ENCODE peak calls at places on chromosome 1, in four cellular contexts. I is tibial nerve, P is lower lobe of right lung, C is SJCRH30. R is an unnamed sample. For H3K4me1 and H3K36me3, the result is how much of the 10 kb centered on the place peaks cover.

GRCh38 chr1:70487910-70488665 is 77.0 kb downstream of the CTH start:
- DNase-seq in I (no peak), C (peak), P (no peak), R (peak)

GRCh38 chr1:11320153-11320936 is 47.3 kb downstream of the UBIAD1 start:
- DNase-seq in C (peak), I (no peak), P (no peak), R (peak)

GRCh38 chr1:28392027-28392652 is 22.6 kb downstream of the PHACTR4 start:
- DNase-seq in C (no peak), P (no peak), I (no peak), R (no peak)

GRCh38 chr1:89254658-89255287 is 17.9 kb downstream of the GBP5 start:
- DNase-seq in P (no peak), C (no peak), I (no peak), R (no peak)

GRCh38 chr1:46690931-46691411 is 19.3 kb downstream of the TEX38 start:
- DNase-seq in C (no peak), P (no peak), I (no peak), R (no peak)

GRCh38 chr1:248821101-248821500 is 4.6 kb downstream of the SH3BP5L start:
- DNase-seq in P (no peak), I (no peak), C (no peak), R (no peak)

GRCh38 chr1:8880068-8880676 is 1.7 kb upstream of the ENO1 start:
- DNase-seq in I (peak), C (no peak), P (no peak), R (no peak)

GRCh38 chr1:40270152-40270834 is 12.3 kb downstream of the ZMPSTE24 start:
- DNase-seq in P (no peak), C (no peak), I (no peak), R (no peak)

GRCh38 chr1:58982259-58982998 is 198.6 kb upstream of the JUN start:
- DNase-seq in P (no peak), I (no peak), C (peak), R (peak)

GRCh38 chr1:14742181-14742980 is 143.9 kb downstream of the KAZN start:
- DNase-seq in C (no peak), P (no peak), I (no peak), R (no peak)

GRCh38 chr1:167359295-167359694 is 138.6 kb downstream of the POU2F1 start:
- DNase-seq in P (no peak), I (no peak), C (no peak), R (no peak)

GRCh38 chr1:153538315-153538821 is 2.4 kb downstream of the S100A5 start:
- DNase-seq in I (no peak), C (no peak), P (no peak), R (peak)

GRCh38 chr1:98331232-98331631 is 330.3 kb upstream of the SNX7 start:
- DNase-seq in P (no peak), C (no peak), I (no peak), R (no peak)

GRCh38 chr1:204848579-204848978 is 22.1 kb upstream of the NFASC start:
- DNase-seq in C (no peak), P (no peak), I (no peak), R (no peak)

GRCh38 chr1:183024352-183025337 is 1.4 kb downstream of the LAMC1 start:
- DNase-seq in P (no peak), C (no peak), I (no peak), R (no peak)
- H3K4me1 ChIP-seq in P (under half), C (under half), I (under half), R (under half)

GRCh38 chr1:201359873-201360210 is 17.6 kb downstream of the TNNT2 start:
- DNase-seq in P (peak), C (no peak), I (no peak), R (no peak)

GRCh38 chr1:201359031-201359872 is 18.2 kb downstream of the TNNT2 start:
- DNase-seq in C (no peak), P (peak), I (no peak), R (no peak)

GRCh38 chr1:201361652-201362504 is 15.6 kb downstream of the TNNT2 start:
- DNase-seq in C (peak), I (no peak), P (peak), R (peak)

GRCh38 chr1:201360486-201360885 is 17.0 kb downstream of the TNNT2 start:
- DNase-seq in P (peak), I (no peak), C (no peak), R (no peak)

DNA sequence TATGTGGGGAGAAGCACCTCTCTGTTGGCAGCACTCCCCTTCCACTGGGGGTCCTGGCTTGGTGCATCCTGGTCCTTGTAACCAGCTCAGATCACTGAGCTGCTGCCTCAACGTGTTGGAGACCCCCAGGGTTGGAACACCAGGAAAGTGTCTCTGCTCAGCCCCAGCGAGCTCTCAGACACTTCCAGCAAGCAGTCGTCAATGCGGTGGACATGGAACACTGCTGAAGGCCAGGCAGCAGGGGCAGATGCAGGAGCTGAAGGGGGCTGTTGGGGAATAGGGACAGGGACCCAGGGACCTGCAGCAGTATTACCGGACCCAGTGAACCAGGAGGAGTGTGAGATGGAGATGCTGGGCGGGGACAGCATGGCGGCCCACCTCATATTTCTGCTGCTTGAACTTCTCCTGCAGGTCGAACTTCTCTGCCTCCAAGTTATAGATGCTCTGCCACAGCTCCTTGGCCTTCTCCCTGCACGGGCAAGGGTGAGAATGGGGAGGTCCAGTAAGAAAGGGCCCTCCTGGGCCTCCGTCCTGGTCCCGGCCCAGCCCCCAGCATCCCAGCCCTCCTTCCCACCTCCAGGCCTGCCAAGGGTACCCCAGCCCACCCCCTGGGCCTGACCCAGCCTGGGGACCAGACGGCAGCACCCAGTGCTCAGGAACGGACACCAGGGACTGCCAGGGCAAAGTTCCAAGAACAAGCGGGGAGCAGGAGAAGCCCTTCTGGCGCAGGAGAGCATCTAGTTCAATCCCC is 16.4 kb downstream of the TNNT2 start:
- DNase-seq in I (no peak), C (no peak), P (peak), R (no peak)
- H3K36me3 ChIP-seq in I (under half), C (under half), P (under half), R (under half)

DNA sequence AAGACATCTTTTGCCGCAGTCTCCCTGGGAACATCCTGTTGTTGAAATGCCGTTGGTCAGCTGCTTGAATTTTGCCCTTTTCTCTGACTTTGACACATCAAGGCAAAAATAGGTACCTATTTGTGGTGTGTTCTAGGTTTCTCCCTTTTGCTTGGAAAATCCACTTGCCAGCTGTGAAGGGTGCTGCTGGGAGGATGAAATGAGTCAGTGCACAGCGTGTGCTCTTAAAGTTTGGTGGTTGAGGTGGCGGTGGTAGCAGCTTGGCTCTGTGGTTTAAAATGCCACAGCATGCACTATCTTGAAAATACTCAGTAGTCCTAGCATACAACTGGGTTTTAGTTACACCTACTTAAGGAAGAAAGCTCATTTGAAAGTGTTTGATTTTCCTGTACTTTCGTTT is 183.8 kb downstream of the DHRS3 start:
- DNase-seq in I (no peak), P (no peak), C (peak), R (no peak)
- H3K4me1 ChIP-seq in I (under half), P (half or more), C (under half), R (under half)

DNA sequence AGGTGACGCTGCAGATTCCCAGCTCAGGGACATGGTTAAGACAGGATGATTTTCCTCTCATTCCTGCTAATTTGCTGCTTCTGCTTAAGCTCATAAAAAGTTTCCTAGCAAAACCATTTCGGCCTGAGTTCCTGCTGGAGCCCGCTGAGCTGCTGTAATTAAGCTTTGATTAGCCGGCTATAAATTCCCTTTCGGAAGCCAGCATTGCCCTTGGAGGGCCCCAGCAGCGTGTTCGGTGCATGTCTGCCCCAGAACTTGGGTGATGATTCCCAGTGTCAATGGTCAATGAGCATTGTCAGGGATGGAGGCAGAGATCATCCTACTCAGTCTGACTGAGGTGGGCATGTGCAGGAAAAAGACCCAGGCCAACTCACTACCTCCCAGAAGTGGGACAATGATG is 257.4 kb downstream of the GRIK3 start:
- DNase-seq in P (no peak), C (no peak), I (no peak), R (no peak)
- H3K36me3 ChIP-seq in P (under half), C (under half), I (under half), R (under half)

GRCh38 chr1:55347786-55348185 is 132.6 kb upstream of the USP24 start:
- DNase-seq in P (no peak), C (no peak), I (no peak), R (no peak)
- H3K4me1 ChIP-seq in P (under half), C (under half), I (under half), R (under half)

GRCh38 chr1:246893205-246893939 is 38.4 kb downstream of the AHCTF1 start:
- DNase-seq in P (no peak), C (no peak), I (no peak), R (no peak)

GRCh38 chr1:246901874-246902273 is 29.9 kb downstream of the AHCTF1 start:
- DNase-seq in P (no peak), C (no peak), I (no peak), R (no peak)

DNA sequence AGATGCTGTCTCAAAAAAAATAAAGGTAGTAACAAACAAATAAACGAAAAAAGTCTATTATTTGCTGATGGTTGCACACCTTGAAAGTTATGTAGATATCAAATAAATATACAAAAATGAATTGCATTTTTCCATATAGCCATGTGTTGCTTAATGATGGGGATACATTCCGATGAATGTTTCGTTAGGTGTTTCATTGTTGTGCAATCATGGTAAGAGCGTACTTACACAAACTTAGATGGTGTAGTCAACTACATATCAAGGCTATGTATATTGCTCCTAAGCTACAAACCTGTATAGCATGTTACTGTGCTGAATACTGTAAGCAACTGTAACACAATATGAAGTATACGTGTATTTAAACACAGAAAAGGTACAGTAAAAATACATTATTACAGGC is 34.4 kb downstream of the AHCTF1 start:
- DNase-seq in C (no peak), P (no peak), I (no peak), R (no peak)
- H3K36me3 ChIP-seq in C (half or more), P (half or more), I (half or more), R (half or more)

GRCh38 chr1:1315435-1315901 is 7.1 kb downstream of the PUSL1 start:
- DNase-seq in C (no peak), I (no peak), P (no peak), R (no peak)

GRCh38 chr1:1314678-1315335 is 6.4 kb downstream of the PUSL1 start:
- DNase-seq in I (no peak), P (no peak), C (no peak), R (no peak)

GRCh38 chr1:1312450-1313314 is 4.3 kb downstream of the PUSL1 start:
- DNase-seq in C (no peak), I (no peak), P (no peak), R (no peak)

GRCh38 chr1:1314237-1314586 is 5.8 kb downstream of the PUSL1 start:
- DNase-seq in C (no peak), P (no peak), I (no peak), R (no peak)

DNA sequence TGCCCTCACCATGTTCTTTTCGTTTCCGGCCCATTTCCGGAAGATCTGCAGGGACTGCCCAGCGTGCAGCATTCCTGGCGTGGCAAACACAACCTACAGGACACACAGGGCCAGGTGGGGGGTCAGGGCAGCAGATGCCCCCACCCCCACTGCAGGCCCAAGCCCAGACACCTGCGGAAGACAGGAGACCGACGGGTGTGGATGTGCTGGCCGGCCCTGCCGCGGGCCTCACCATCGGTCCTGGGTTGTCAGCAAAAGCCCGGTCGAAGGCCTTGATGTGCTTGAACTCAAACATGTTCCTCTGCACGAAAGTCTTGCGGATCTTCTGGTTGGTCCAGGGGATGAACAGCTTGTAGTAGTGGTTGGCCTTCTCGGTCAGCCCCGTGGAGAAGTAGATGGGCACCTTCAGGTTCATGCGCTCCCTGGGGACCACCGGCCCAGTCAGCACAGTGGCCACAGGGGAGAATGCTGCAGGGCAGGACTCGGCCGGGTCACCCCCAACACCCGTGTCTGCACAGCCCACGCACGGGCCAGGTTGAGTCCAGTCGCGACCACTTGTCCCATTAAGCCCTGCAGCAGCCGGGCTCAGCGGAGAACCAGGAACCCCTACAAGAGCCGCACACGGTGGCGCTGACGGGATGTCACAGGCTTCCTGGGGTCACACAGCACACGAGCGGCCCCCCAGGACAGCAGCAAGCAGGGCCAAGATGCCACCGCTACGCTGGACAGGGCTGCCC is 5.3 kb downstream of the PUSL1 start:
- DNase-seq in C (no peak), P (no peak), I (no peak), R (no peak)
- H3K4me1 ChIP-seq in C (under half), P (under half), I (under half), R (under half)

DNA sequence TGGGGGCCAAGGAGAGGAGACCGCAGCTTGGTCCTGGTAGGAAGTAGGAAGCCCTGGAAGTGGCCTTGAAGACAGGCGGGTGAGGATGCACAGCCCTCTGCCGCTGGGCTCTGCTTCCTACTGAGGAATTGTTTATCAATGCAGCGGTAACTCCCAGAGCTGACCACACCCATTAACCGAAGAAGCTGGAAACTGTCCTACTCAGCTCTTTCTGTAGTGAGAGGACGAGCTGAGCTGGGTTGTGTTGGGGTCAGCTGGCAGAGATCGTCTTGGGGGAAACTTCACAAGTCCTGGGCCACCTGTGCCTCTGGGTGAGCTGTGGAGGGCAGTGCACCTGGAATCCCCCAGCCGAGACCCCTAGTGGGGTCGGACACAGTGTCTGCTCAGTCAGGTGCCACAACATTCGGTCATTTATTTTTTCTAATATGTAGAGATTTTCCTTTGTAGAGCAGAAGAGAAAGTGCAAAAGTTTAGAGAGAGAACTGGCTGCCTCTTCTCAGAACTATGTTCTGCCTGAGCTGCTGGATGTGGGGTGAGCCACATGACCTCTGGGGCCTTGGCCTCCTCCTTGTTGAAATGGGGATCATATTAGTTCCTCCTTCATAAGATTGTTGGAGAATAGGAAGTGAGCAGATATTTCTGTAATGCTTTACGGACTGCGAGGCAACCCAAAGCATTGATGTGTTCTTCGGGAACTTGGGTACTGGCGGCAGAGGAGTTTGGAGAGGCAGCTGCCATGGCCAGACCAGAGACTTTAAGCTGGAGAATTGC is 3.6 kb downstream of the NECAP2 start:
- DNase-seq in P (no peak), I (peak), C (no peak), R (no peak)
- H3K36me3 ChIP-seq in P (half or more), I (half or more), C (under half), R (under half)

GRCh38 chr1:112264553-112264952 is 131.5 kb upstream of the CTTNBP2NL start:
- DNase-seq in I (peak), C (no peak), P (no peak), R (no peak)
- H3K4me1 ChIP-seq in I (under half), C (under half), P (under half), R (under half)

R was measured in BE2C.